ENCODE peak calls at places on chromosomes 4 and X, in nine cellular contexts. S is Caco-2; K is aorta; Y is upper lobe of left lung; Z is thoracic aorta; P is naive thymus-derived CD4-positive, alpha-beta T cell; C is fibroblast of lung; X is left ventricle myocardium inferior; B is cardiac muscle cell. A is an unnamed sample.
A peak's percentile ranks its signal among the peaks of the same experiment; 100 is the strongest.

GRCh38 chr4:140243345-140243753 is 89.4 kb upstream of the MAML3 start:
- DNase-seq in S (peak; percentile 31), K (no peak), Y (no peak), Z (no peak), P (no peak), C (no peak), X (no peak), B (no peak), A (peak; percentile 78)

GRCh38 chr4:133866328-133866699 is 335.3 kb downstream of the PABPC4L start:
- DNase-seq in S (no peak), K (no peak), Y (no peak), Z (no peak), P (no peak), C (peak; percentile 28), X (no peak), B (peak; percentile 26), A (no peak)

GRCh38 chr4:155787113-155787710 is 28.4 kb downstream of the GUCY1B1 start:
- DNase-seq in S (peak; percentile 49), K (no peak), Y (no peak), Z (no peak), P (peak; percentile 4), C (peak; percentile 80), X (no peak), B (peak; percentile 78), A (peak; percentile 31)

GRCh38 chrX:154396948-154397887 is 959 bp upstream of the RPL10 start:
- DNase-seq in S (peak; percentile 76), K (peak; percentile 88), Y (peak; percentile 94), Z (no peak), P (no peak), C (peak; percentile 60), X (peak; percentile 81), B (peak; percentile 70), A (peak; percentile 80)

GRCh38 chrX:85107407-85107806 is 103.7 kb downstream of the APOOL start:
- DNase-seq in S (no peak), K (no peak), Y (peak; percentile 5), Z (no peak), P (no peak), C (no peak), X (no peak), B (no peak), A (no peak)

GRCh38 chrX:115311139-115311538 is 21.6 kb downstream of the LUZP4 start:
- DNase-seq in S (no peak), K (no peak), Y (no peak), Z (no peak), P (no peak), C (no peak), X (no peak), B (no peak), A (peak; percentile 78)

GRCh38 chr4:15238720-15239119 is 189.1 kb upstream of the C1QTNF7 start:
- DNase-seq in S (peak; percentile 34), K (no peak), Y (no peak), Z (no peak), P (peak; percentile 24), C (peak; percentile 70), X (no peak), B (peak; percentile 68), A (peak; percentile 8)

GRCh38 chr4:71300964-71301363 is 37.9 kb upstream of the SLC4A4 start:
- DNase-seq in S (no peak), K (no peak), Y (no peak), Z (no peak), P (no peak), C (no peak), X (no peak), B (peak; percentile 7), A (peak; percentile 8)

GRCh38 chrX:110310896-110311295 is 7.0 kb downstream of the AMMECR1 start:
- DNase-seq in S (no peak), K (no peak), Y (no peak), Z (no peak), P (no peak), C (peak; percentile 24), X (no peak), B (peak; percentile 14), A (no peak)

GRCh38 chrX:29627833-29628232 is 587.5 kb upstream of the MAGEB2 start:
- DNase-seq in S (peak; percentile 0), K (no peak), Y (no peak), Z (no peak), P (no peak), C (no peak), X (no peak), B (peak; percentile 10), A (no peak)

GRCh38 chrX:16700734-16701133 is 11.7 kb downstream of the CTPS2 start:
- DNase-seq in S (no peak), K (no peak), Y (no peak), Z (no peak), P (no peak), C (no peak), X (no peak), B (no peak), A (no peak)

GRCh38 chrX:23745786-23746185 is 2.7 kb upstream of the ACOT9 start:
- DNase-seq in S (no peak), K (no peak), Y (no peak), Z (no peak), P (peak; percentile 1), C (no peak), X (no peak), B (no peak), A (no peak)

GRCh38 chr4:10204401-10205058 is 87.9 kb upstream of the WDR1 start:
- DNase-seq in S (no peak), K (no peak), Y (no peak), Z (no peak), P (no peak), C (no peak), X (peak; percentile 27), B (peak; percentile 30), A (no peak)

GRCh38 chr4:120443111-120443510 is 376.5 kb upstream of the MAD2L1 start:
- DNase-seq in S (no peak), K (no peak), Y (no peak), Z (no peak), P (no peak), C (peak; percentile 34), X (no peak), B (no peak), A (no peak)

GRCh38 chr4:147498031-147498700 is 17.3 kb downstream of the EDNRA start:
- DNase-seq in S (no peak), K (no peak), Y (no peak), Z (no peak), P (no peak), C (peak; percentile 95), X (no peak), B (peak; percentile 72), A (no peak)

GRCh38 chrX:132004728-132005127 is 18.4 kb upstream of the STK26 start:
- DNase-seq in S (no peak), K (no peak), Y (no peak), Z (no peak), P (no peak), C (no peak), X (no peak), B (peak; percentile 1), A (no peak)

GRCh38 chr4:729336-730315 is 24.0 kb downstream of the PCGF3 start:
- DNase-seq in S (no peak), K (no peak), Y (peak; percentile 53), Z (no peak), P (no peak), C (no peak), X (no peak), B (no peak), A (no peak)

GRCh38 chr4:727576-727975 is 21.9 kb downstream of the PCGF3 start:
- DNase-seq in S (no peak), K (no peak), Y (no peak), Z (no peak), P (no peak), C (no peak), X (no peak), B (peak; percentile 16), A (no peak)

GRCh38 chr4:732911-733630 is 27.4 kb downstream of the PCGF3 start:
- DNase-seq in S (no peak), K (no peak), Y (peak; percentile 82), Z (no peak), P (no peak), C (no peak), X (no peak), B (no peak), A (no peak)

GRCh38 chr4:732480-732879 is 26.8 kb downstream of the PCGF3 start:
- DNase-seq in S (no peak), K (no peak), Y (no peak), Z (no peak), P (no peak), C (no peak), X (no peak), B (no peak), A (no peak)

DNA sequence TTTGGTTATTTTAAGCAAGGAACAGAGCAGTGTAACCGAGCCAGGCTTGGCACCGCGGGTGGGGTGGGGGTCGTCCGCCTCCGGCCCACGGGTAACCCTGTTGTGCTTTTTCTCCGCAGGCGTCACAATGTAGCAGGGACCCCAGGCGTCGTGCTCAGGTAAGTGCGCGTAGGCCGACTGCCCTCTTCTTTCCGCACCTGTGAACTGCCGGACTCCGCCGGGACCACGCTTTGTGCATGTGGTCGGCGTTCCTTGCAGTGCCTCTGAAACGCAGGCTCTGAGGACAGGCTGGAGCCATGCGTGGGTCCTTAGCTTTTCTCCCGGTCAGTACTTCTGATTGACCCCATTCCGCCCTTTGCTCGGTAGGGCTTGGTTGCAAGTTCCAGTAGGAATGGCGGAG is 24.9 kb downstream of the PCGF3 start:
- DNase-seq in S (no peak), K (no peak), Y (peak; percentile 58), Z (no peak), P (no peak), C (no peak), X (no peak), B (no peak), A (no peak)
- H3K27me3 ChIP-seq in S (no peaks in the 10 kb centered on the region), K (no peaks in the 10 kb centered on the region), Y (no peaks in the 10 kb centered on the region), Z (no peaks in the 10 kb centered on the region), P (no peaks in the 10 kb centered on the region), C (no peaks in the 10 kb centered on the region), X (no peaks in the 10 kb centered on the region), B (no peaks in the 10 kb centered on the region), A (no peaks in the 10 kb centered on the region)

GRCh38 chr4:39466747-39467146 is 7.9 kb downstream of the LIAS start:
- DNase-seq in S (no peak), K (no peak), Y (no peak), Z (no peak), P (no peak), C (peak; percentile 68), X (no peak), B (no peak), A (no peak)
- H3K36me3 ChIP-seq in S (no peaks in the 10 kb centered on the region), K (peaks cover 5% of the 10 kb centered on the region), Y (peaks cover 12% of the 10 kb centered on the region), Z (peaks cover 10% of the 10 kb centered on the region), P (peaks cover 3% of the 10 kb centered on the region), C (no peaks in the 10 kb centered on the region), X (peaks cover 73% of the 10 kb centered on the region), B (peaks cover 23% of the 10 kb centered on the region), A (peaks cover 72% of the 10 kb centered on the region)

GRCh38 chrX:51334276-51334675 is 1.7 kb downstream of the NUDT10 start:
- DNase-seq in S (no peak), K (no peak), Y (no peak), Z (no peak), P (no peak), C (peak; percentile 3), X (no peak), B (no peak), A (no peak)
- H3K27me3 ChIP-seq in S (no peaks in the 10 kb centered on the region), K (no peaks in the 10 kb centered on the region), Y (no peaks in the 10 kb centered on the region), Z (no peaks in the 10 kb centered on the region), P (no peaks in the 10 kb centered on the region), C (no peaks in the 10 kb centered on the region), X (peaks cover 14% of the 10 kb centered on the region), B (no peaks in the 10 kb centered on the region), A (no peaks in the 10 kb centered on the region)

DNA sequence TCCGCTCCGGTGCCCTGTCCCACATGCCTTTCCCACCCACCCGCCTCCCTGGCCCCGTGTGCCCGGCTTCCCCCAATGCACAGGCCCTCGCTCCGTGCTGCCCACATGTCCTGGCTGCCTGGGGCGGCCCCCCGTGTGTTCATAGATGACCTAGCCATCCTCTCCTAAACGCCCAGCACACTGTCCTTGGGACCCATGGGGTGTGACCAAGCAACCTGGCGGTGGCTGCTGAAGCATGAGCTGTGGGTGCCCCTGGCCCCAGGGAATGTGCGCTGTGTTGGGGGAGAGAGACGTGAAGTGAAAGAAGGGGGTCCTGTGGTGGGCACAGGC is 28.3 kb downstream of the MAEA start:
- DNase-seq in S (no peak), K (no peak), Y (no peak), Z (no peak), P (no peak), C (no peak), X (peak; percentile 11), B (no peak), A (no peak)
- H3K36me3 ChIP-seq in S (peaks cover 1% of the 10 kb centered on the region), K (peaks cover 7% of the 10 kb centered on the region), Y (peaks cover 53% of the 10 kb centered on the region), Z (peaks cover 68% of the 10 kb centered on the region), P (peaks cover 9% of the 10 kb centered on the region), C (peaks cover 19% of the 10 kb centered on the region), X (peaks cover 77% of the 10 kb centered on the region), B (peaks cover 27% of the 10 kb centered on the region), A (peaks cover 54% of the 10 kb centered on the region)